ENCODE peak calls at places on chromosomes 6 and 20, in four cellular contexts. One of them, this sample, is unnamed. For H3K4me1, the result is how much of the 10 kb centered on the place peaks cover.

GRCh38 chr6:52176550-52176949 is 9.6 kb upstream of the IL17A start:
- DNase-seq in neuronal stem cell: no peak
- DNase-seq in naive thymus-derived CD4-positive, alpha-beta T cell: no peak
- DNase-seq in Karpas-422: no peak
- DNase-seq in this sample: no peak

GRCh38 chr6:135215160-135215559 is 34.1 kb downstream of the MYB start:
- DNase-seq in neuronal stem cell: no peak
- DNase-seq in naive thymus-derived CD4-positive, alpha-beta T cell: no peak
- DNase-seq in Karpas-422: no peak
- DNase-seq in this sample: no peak

GRCh38 chr6:109445382-109445781 is 4.9 kb downstream of the SMPD2 start:
- DNase-seq in neuronal stem cell: no peak
- DNase-seq in naive thymus-derived CD4-positive, alpha-beta T cell: no peak
- DNase-seq in Karpas-422: no peak
- DNase-seq in this sample: no peak

GRCh38 chr6:31351734-31352496 is 5.1 kb downstream of the HLA-B start:
- DNase-seq in neuronal stem cell: no peak
- DNase-seq in naive thymus-derived CD4-positive, alpha-beta T cell: no peak
- DNase-seq in Karpas-422: peak
- DNase-seq in this sample: no peak

GRCh38 chr6:89411019-89411268 is 1.1 kb downstream of the RRAGD start:
- DNase-seq in neuronal stem cell: no peak
- DNase-seq in naive thymus-derived CD4-positive, alpha-beta T cell: no peak
- DNase-seq in Karpas-422: no peak
- DNase-seq in this sample: no peak

GRCh38 chr20:3156811-3157619 is 2.6 kb downstream of the FASTKD5 start:
- DNase-seq in neuronal stem cell: no peak
- DNase-seq in naive thymus-derived CD4-positive, alpha-beta T cell: no peak
- DNase-seq in Karpas-422: no peak
- DNase-seq in this sample: no peak

GRCh38 chr6:128327890-128328289 is 192.5 kb downstream of the PTPRK start:
- DNase-seq in neuronal stem cell: no peak
- DNase-seq in naive thymus-derived CD4-positive, alpha-beta T cell: no peak
- DNase-seq in Karpas-422: peak
- DNase-seq in this sample: no peak

GRCh38 chr20:57445298-57445697 is 54.1 kb downstream of the RBM38 start:
- DNase-seq in neuronal stem cell: no peak
- DNase-seq in naive thymus-derived CD4-positive, alpha-beta T cell: no peak
- DNase-seq in Karpas-422: no peak
- DNase-seq in this sample: peak

GRCh38 chr6:19569563-19569962 is 267.6 kb upstream of the ID4 start:
- DNase-seq in neuronal stem cell: peak
- DNase-seq in naive thymus-derived CD4-positive, alpha-beta T cell: no peak
- DNase-seq in Karpas-422: no peak
- DNase-seq in this sample: no peak

GRCh38 chr6:71394001-71394432 is 105.4 kb downstream of the OGFRL1 start:
- DNase-seq in neuronal stem cell: no peak
- DNase-seq in naive thymus-derived CD4-positive, alpha-beta T cell: no peak
- DNase-seq in Karpas-422: no peak
- DNase-seq in this sample: no peak

GRCh38 chr20:13772529-13772928 is 12.2 kb downstream of the ESF1 start:
- DNase-seq in neuronal stem cell: no peak
- DNase-seq in naive thymus-derived CD4-positive, alpha-beta T cell: no peak
- DNase-seq in Karpas-422: no peak
- DNase-seq in this sample: no peak

GRCh38 chr20:57109151-57109953 is 157.1 kb downstream of the BMP7 start:
- DNase-seq in neuronal stem cell: no peak
- DNase-seq in naive thymus-derived CD4-positive, alpha-beta T cell: no peak
- DNase-seq in Karpas-422: no peak
- DNase-seq in this sample: no peak

GRCh38 chr20:24768977-24769675 is 179.9 kb upstream of the CST7 start:
- DNase-seq in neuronal stem cell: no peak
- DNase-seq in naive thymus-derived CD4-positive, alpha-beta T cell: no peak
- DNase-seq in Karpas-422: no peak
- DNase-seq in this sample: no peak

GRCh38 chr6:15573376-15573775 is 89.5 kb downstream of the DTNBP1 start:
- DNase-seq in neuronal stem cell: no peak
- DNase-seq in naive thymus-derived CD4-positive, alpha-beta T cell: no peak
- DNase-seq in Karpas-422: no peak
- DNase-seq in this sample: no peak

GRCh38 chr20:8361008-8361652 is 229.1 kb downstream of the PLCB1 start:
- DNase-seq in neuronal stem cell: no peak
- DNase-seq in naive thymus-derived CD4-positive, alpha-beta T cell: no peak
- DNase-seq in Karpas-422: no peak
- DNase-seq in this sample: no peak

GRCh38 chr20:63378626-63379025 is 17.5 kb upstream of the CHRNA4 start:
- DNase-seq in neuronal stem cell: no peak
- DNase-seq in naive thymus-derived CD4-positive, alpha-beta T cell: no peak
- DNase-seq in Karpas-422: peak
- DNase-seq in this sample: no peak

GRCh38 chr6:20540683-20541082 is 6.4 kb downstream of the CDKAL1 start:
- DNase-seq in neuronal stem cell: no peak
- DNase-seq in naive thymus-derived CD4-positive, alpha-beta T cell: no peak
- DNase-seq in Karpas-422: peak
- DNase-seq in this sample: no peak

GRCh38 chr6:125099211-125100017 is 54.2 kb upstream of the TPD52L1 start:
- DNase-seq in neuronal stem cell: peak
- DNase-seq in naive thymus-derived CD4-positive, alpha-beta T cell: peak
- DNase-seq in Karpas-422: peak
- DNase-seq in this sample: peak

GRCh38 chr6:161798844-161799394 is 525.1 kb upstream of the AGPAT4 start:
- DNase-seq in neuronal stem cell: no peak
- DNase-seq in naive thymus-derived CD4-positive, alpha-beta T cell: no peak
- DNase-seq in Karpas-422: no peak
- DNase-seq in this sample: no peak

GRCh38 chr6:5279891-5280338 is 18.6 kb downstream of the FARS2 start:
- DNase-seq in neuronal stem cell: no peak
- DNase-seq in naive thymus-derived CD4-positive, alpha-beta T cell: no peak
- DNase-seq in Karpas-422: no peak
- DNase-seq in this sample: no peak

GRCh38 chr6:36752886-36753506 is 55.4 kb downstream of the RAB44 start:
- DNase-seq in neuronal stem cell: no peak
- DNase-seq in naive thymus-derived CD4-positive, alpha-beta T cell: no peak
- DNase-seq in Karpas-422: peak
- DNase-seq in this sample: no peak

GRCh38 chr20:12928358-12928754 is 80.4 kb upstream of the SPTLC3 start:
- DNase-seq in neuronal stem cell: no peak
- DNase-seq in naive thymus-derived CD4-positive, alpha-beta T cell: no peak
- DNase-seq in Karpas-422: no peak
- DNase-seq in this sample: no peak

GRCh38 chr6:26165261-26165790 is 78.1 kb downstream of the HFE start:
- DNase-seq in neuronal stem cell: no peak
- DNase-seq in naive thymus-derived CD4-positive, alpha-beta T cell: no peak
- DNase-seq in Karpas-422: no peak
- DNase-seq in this sample: no peak

GRCh38 chr20:38115205-38115604 is 49.9 kb downstream of the TGM2 start:
- DNase-seq in neuronal stem cell: no peak
- DNase-seq in naive thymus-derived CD4-positive, alpha-beta T cell: no peak
- DNase-seq in Karpas-422: no peak
- DNase-seq in this sample: no peak

GRCh38 chr20:38117635-38118034 is 47.4 kb downstream of the TGM2 start:
- DNase-seq in neuronal stem cell: no peak
- DNase-seq in naive thymus-derived CD4-positive, alpha-beta T cell: no peak
- DNase-seq in Karpas-422: no peak
- DNase-seq in this sample: no peak

GRCh38 chr20:38115896-38116295 is 49.2 kb downstream of the TGM2 start:
- DNase-seq in neuronal stem cell: no peak
- DNase-seq in naive thymus-derived CD4-positive, alpha-beta T cell: no peak
- DNase-seq in Karpas-422: no peak
- DNase-seq in this sample: no peak

GRCh38 chr20:38116409-38117165 is 48.5 kb downstream of the TGM2 start:
- DNase-seq in neuronal stem cell: no peak
- DNase-seq in naive thymus-derived CD4-positive, alpha-beta T cell: no peak
- DNase-seq in Karpas-422: no peak
- DNase-seq in this sample: no peak

GRCh38 chr20:38117205-38117604 is 47.9 kb downstream of the TGM2 start:
- DNase-seq in neuronal stem cell: no peak
- DNase-seq in naive thymus-derived CD4-positive, alpha-beta T cell: no peak
- DNase-seq in Karpas-422: no peak
- DNase-seq in this sample: no peak
- H3K27ac ChIP-seq in neuronal stem cell: no peak
- H3K27ac ChIP-seq in naive thymus-derived CD4-positive, alpha-beta T cell: no peak
- H3K27ac ChIP-seq in Karpas-422: no peak
- H3K27ac ChIP-seq in this sample: peak

GRCh38 chr20:5654557-5654956 is 95.6 kb upstream of the SHLD1 start:
- DNase-seq in neuronal stem cell: no peak
- DNase-seq in naive thymus-derived CD4-positive, alpha-beta T cell: no peak
- DNase-seq in Karpas-422: no peak
- DNase-seq in this sample: no peak

GRCh38 chr20:5656136-5656535 is 94.1 kb upstream of the SHLD1 start:
- DNase-seq in neuronal stem cell: no peak
- DNase-seq in naive thymus-derived CD4-positive, alpha-beta T cell: no peak
- DNase-seq in Karpas-422: no peak
- DNase-seq in this sample: no peak

GRCh38 chr20:5652626-5653573 is 97.3 kb upstream of the SHLD1 start:
- DNase-seq in neuronal stem cell: no peak
- DNase-seq in naive thymus-derived CD4-positive, alpha-beta T cell: no peak
- DNase-seq in Karpas-422: no peak
- DNase-seq in this sample: no peak

DNA sequence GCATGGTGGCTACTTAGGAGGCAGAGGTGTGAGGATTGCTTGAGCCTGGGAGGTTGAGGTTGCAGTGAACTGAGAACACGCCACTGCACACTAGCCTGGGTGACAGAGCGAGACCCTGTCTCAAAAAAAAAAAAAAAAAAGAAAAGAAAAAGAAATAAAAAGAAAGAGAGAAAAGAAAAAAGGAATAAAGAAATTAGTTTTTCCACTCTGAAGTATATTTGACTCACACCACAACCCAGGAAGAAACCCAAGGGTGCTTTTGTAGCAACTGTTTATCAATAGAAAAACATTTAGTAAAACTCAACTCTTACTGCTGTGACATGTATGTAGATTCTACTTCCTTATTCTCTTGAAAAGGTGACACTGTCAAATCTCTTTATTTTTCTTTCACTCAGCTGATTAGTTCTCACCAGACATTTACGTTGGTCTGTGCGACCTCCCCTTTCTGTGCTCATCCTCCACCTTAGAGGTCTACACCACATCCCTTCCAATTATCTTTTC is 100.0 kb upstream of the SHLD1 start:
- DNase-seq in neuronal stem cell: no peak
- DNase-seq in naive thymus-derived CD4-positive, alpha-beta T cell: no peak
- DNase-seq in Karpas-422: no peak
- DNase-seq in this sample: no peak
- H3K4me1 ChIP-seq in neuronal stem cell: under half
- H3K4me1 ChIP-seq in naive thymus-derived CD4-positive, alpha-beta T cell: under half
- H3K4me1 ChIP-seq in Karpas-422: under half
- H3K4me1 ChIP-seq in this sample: under half

GRCh38 chr20:53741726-53742028 is 148.0 kb upstream of the ZNF217 start:
- DNase-seq in neuronal stem cell: no peak
- DNase-seq in naive thymus-derived CD4-positive, alpha-beta T cell: no peak
- DNase-seq in Karpas-422: no peak
- DNase-seq in this sample: no peak

GRCh38 chr20:53737404-53738038 is 143.9 kb upstream of the ZNF217 start:
- DNase-seq in neuronal stem cell: no peak
- DNase-seq in naive thymus-derived CD4-positive, alpha-beta T cell: no peak
- DNase-seq in Karpas-422: no peak
- DNase-seq in this sample: no peak

GRCh38 chr20:53738039-53738944 is 144.7 kb upstream of the ZNF217 start:
- DNase-seq in neuronal stem cell: no peak
- DNase-seq in naive thymus-derived CD4-positive, alpha-beta T cell: no peak
- DNase-seq in Karpas-422: no peak
- DNase-seq in this sample: no peak

GRCh38 chr20:53738945-53739798 is 145.5 kb upstream of the ZNF217 start:
- DNase-seq in neuronal stem cell: no peak
- DNase-seq in naive thymus-derived CD4-positive, alpha-beta T cell: no peak
- DNase-seq in Karpas-422: no peak
- DNase-seq in this sample: no peak

DNA sequence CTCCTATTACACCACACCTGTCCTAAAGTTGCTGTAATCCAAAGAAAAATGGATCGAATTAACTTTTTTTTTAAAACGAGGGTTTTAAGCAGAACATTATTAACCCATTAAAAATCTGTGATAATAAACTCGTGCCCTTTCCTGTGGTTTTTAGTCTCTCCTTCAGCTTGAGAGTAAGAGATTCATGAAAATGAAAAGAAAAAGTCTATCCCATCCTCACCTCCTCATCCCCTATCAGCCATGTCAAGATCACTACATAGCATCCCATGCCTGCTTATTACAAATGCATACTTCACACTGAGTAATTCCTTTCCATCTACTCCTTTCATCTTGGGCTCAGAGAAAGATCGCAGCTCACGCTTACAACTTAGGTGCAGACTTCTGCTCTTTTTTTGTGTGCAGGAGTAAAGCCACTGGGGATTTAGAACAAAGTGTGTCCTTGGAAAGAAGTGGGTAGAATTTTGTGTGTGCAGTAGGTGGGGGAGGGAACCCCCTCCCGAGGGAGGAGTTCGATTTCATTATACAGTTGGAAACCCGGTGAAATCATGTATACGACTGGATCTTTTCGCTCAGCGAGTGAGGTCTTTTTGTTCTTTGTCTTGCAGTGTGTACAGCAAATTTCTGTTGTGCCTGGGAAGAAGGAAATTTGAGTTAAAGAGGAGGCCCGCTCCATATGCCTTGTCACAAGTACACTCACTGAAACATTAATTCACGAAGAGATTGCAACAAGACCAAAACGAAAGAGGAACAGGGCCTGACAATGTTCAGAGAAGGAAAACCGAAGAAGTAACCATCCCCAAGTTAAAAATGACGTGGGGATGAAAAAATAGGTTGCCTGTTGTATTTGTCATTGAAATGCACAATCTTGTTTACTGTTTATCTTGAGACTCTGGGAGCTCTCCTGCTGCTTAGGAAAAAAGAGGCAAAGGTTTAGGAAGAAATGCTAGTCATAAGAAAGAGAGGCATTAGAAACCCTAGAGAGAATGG is 146.5 kb upstream of the ZNF217 start:
- DNase-seq in neuronal stem cell: no peak
- DNase-seq in naive thymus-derived CD4-positive, alpha-beta T cell: no peak
- DNase-seq in Karpas-422: no peak
- DNase-seq in this sample: no peak
- H3K27ac ChIP-seq in neuronal stem cell: no peak
- H3K27ac ChIP-seq in naive thymus-derived CD4-positive, alpha-beta T cell: peak
- H3K27ac ChIP-seq in Karpas-422: no peak
- H3K27ac ChIP-seq in this sample: no peak

DNA sequence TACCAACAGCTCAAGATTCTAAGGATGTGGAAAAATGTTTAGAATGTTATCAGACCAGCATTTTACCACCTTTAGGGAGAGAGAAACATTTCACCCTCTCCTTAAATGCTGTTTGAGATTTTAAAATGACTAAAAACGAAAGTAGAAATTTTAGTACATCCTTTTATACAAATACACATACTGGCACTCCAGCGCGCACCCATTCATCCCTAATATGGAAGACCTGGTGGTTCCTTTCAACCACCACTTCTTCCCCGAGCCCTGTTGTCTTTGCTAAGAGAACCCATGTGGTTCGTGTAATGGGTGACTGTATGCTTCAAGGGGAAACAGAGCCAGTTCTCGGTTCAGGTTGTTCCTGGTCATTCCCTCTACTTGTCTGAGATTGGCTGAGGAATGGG is 21.3 kb downstream of the SPATA2 start:
- DNase-seq in neuronal stem cell: no peak
- DNase-seq in naive thymus-derived CD4-positive, alpha-beta T cell: no peak
- DNase-seq in Karpas-422: no peak
- DNase-seq in this sample: no peak
- H3K4me1 ChIP-seq in neuronal stem cell: under half
- H3K4me1 ChIP-seq in naive thymus-derived CD4-positive, alpha-beta T cell: under half
- H3K4me1 ChIP-seq in Karpas-422: under half
- H3K4me1 ChIP-seq in this sample: under half

This sample was measured in thoracic aorta.